ENCODE peak calls at places on chromosomes 12 and 14, in ten cellular contexts. L is uterus, U is heart right ventricle, G is hepatocyte, P is brain microvascular endothelial cell, S is lung, C is AG10803, F is cardiac fibroblast, R is transverse colon, A is fibroblast of the aortic adventitia. Z is an unnamed sample.

GRCh38 chr14:89425931-89426330 is 8.9 kb upstream of the FOXN3 start:
- DNase-seq in L (no peak), U (no peak), G (peak), P (peak), S (no peak), C (peak), F (peak), R (peak), A (peak), Z (peak)

GRCh38 chr12:34597548-34598351 is 575.5 kb downstream of the ALG10 start:
- DNase-seq in L (no peak), U (no peak), G (no peak), P (no peak), S (peak), C (no peak), F (no peak), R (peak), A (no peak), Z (no peak)

GRCh38 chr12:99128246-99128645 is 483.2 kb downstream of the APAF1 start:
- DNase-seq in L (no peak), U (no peak), G (no peak), P (no peak), S (no peak), C (no peak), F (no peak), R (no peak), A (no peak), Z (no peak)

GRCh38 chr12:101828463-101829196 is 2.1 kb downstream of the GNPTAB start:
- DNase-seq in L (no peak), U (no peak), G (no peak), P (no peak), S (no peak), C (no peak), F (no peak), R (no peak), A (no peak), Z (no peak)

GRCh38 chr12:114166360-114166759 is 200.2 kb upstream of the RBM19 start:
- DNase-seq in L (peak), U (peak), G (peak), P (no peak), S (no peak), C (peak), F (peak), R (no peak), A (peak), Z (peak)

GRCh38 chr14:66398437-66398836 is 87.7 kb upstream of the CCDC196 start:
- DNase-seq in L (no peak), U (no peak), G (no peak), P (no peak), S (no peak), C (no peak), F (no peak), R (no peak), A (no peak), Z (no peak)

GRCh38 chr12:501722-502447 is 42.1 kb downstream of the B4GALNT3 start:
- DNase-seq in L (no peak), U (no peak), G (no peak), P (no peak), S (no peak), C (no peak), F (no peak), R (no peak), A (no peak), Z (no peak)

GRCh38 chr12:113040722-113041168 is 15.8 kb upstream of the DTX1 start:
- DNase-seq in L (peak), U (peak), G (peak), P (peak), S (peak), C (peak), F (peak), R (peak), A (peak), Z (peak)

GRCh38 chr12:69984216-69984615 is 159.2 kb downstream of the MYRFL start:
- DNase-seq in L (no peak), U (no peak), G (no peak), P (no peak), S (no peak), C (peak), F (no peak), R (no peak), A (no peak), Z (no peak)

GRCh38 chr12:21502164-21502496 is 541 bp downstream of the GOLT1B start:
- DNase-seq in L (no peak), U (peak), G (peak), P (peak), S (no peak), C (peak), F (peak), R (peak), A (peak), Z (peak)

GRCh38 chr12:3122841-3123678 is 45.9 kb downstream of the TSPAN9 start:
- DNase-seq in L (peak), U (peak), G (no peak), P (peak), S (peak), C (peak), F (peak), R (no peak), A (peak), Z (peak)

DNA sequence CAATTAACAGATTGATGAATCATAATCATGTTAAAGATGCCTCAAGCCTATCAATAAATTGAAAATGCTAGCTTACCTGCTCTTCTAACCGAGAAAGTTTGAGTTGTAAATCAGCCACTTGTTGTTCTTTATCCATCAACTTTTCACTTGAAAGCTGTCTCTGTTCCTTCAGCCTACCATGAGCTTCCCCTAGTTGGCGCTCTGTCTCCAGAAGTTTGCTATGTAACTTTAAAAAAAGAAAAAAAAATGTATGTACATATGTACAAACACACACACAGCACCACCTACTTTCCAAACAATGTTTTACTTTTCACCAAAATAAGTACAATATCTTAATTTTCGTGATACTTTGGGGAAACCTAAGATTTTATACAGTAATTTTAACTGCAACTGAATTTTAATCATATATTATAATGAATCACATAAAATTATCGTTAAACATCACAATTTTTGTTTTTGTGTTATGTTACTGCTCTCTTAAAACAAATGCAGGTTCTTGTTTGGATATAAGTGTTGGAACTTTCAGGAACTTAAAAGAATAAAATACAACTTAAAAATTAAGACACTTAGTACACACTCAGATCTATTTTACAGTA is 101.2 kb downstream of the EEA1 start:
- DNase-seq in L (no peak), U (no peak), G (peak), P (peak), S (no peak), C (peak), F (peak), R (peak), A (peak), Z (peak)
- TF ChIP-seq CTCF in L (no peak), U (no peak), G (peak), P (peak), S (peak), C (peak), F (peak), R (peak), A (peak), Z (peak)

DNA sequence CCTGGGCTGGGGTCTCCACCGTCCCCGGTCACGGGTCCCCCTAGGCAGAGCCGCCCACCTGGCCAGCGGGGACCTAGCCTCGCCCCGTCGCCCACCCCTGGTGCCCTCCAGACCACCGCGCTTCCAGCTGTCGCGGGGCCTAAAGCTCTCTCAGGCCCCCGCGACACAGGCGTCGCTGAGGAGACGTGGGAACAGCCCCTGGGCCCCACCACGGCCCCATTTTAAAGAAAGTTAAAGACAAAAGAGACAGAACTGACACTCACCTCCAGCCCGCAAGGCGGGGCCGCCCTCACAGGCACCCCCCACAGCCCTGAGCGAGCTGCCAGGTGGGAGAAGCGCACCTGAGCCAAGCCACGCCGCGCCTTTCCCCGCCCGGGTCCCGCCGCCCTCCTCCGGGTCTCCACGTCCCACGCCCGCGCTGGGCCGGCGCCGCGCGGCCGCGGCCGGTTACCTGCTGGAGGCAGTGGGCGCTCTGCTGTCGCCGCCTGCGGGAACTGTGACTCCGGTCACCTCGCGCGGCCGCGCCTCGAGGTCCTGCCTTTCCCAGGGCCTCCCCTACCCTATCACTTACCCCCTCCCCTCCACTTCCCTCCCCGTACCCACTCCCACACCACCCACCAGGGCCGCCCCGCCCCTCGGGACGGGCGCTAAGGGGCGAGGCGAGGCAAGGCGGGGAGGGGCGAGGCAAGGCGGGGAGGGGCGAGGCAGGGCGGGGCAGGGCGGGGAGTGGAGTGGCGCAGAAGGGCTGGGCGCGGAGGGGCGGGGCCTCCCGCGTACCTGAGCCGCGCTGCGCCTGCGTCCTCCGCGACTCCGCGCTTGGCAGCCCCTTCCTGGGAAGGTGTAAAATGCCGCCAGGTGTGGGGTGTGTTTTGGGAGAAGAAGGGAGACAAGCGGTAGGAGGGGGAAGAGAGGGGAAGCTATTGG is 31.2 kb downstream of the TC2N start:
- DNase-seq in L (peak), U (peak), G (peak), P (no peak), S (peak), C (no peak), F (no peak), R (peak), A (no peak), Z (peak)
- H3K4me3 ChIP-seq in L (peak), U (peak), G (peak), P (no peak), S (peak), C (no peak), F (no peak), R (peak), A (peak), Z (peak)

GRCh38 chr12:121089031-121089812 is 43.5 kb upstream of the P2RX7 start:
- DNase-seq in L (peak), U (no peak), G (no peak), P (no peak), S (no peak), C (no peak), F (no peak), R (peak), A (no peak), Z (no peak)
- TF ChIP-seq CTCF in L (no peak), U (no peak), G (no peak), P (no peak), S (no peak), C (no peak), F (no peak), R (no peak), A (no peak), Z (no peak)

GRCh38 chr14:58281969-58282368 is 16.4 kb upstream of the ARID4A start:
- DNase-seq in L (no peak), U (no peak), G (no peak), P (no peak), S (no peak), C (no peak), F (no peak), R (no peak), A (no peak), Z (no peak)
- H3K4me3 ChIP-seq in L (no peak), U (no peak), G (no peak), P (no peak), S (no peak), C (no peak), F (no peak), R (no peak), A (no peak), Z (no peak)

DNA sequence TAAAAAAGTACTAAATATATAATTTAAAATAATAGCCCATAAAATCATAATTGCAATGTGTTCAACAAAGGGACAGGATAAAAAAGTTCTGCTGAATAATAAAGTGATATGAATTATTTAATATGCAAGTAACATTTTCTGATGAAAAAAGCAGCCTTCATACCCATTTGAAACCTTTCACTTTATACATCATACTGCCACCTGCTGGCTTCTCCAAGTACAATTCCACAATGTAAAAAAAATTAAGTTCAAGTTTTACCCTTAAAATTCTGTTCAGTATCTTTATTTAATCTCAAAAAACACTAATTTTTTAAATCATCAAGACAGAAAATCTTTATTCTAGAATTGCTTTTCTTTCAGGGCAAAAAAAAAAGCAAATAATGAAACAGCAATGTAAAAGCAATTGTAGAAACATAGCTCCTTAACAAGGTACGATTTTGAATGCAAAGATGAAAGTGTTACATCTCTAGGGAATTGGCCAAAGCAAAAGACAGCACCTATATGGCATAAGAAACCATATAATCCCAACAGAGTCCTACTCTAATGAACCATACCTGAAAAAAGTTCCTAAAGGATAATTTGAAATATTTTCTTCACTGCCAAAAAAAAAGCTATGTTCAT is 15.0 kb downstream of the MDM1 start:
- DNase-seq in L (peak), U (peak), G (peak), P (no peak), S (no peak), C (peak), F (peak), R (peak), A (peak), Z (peak)
- TF ChIP-seq CTCF in L (peak), U (peak), G (peak), P (peak), S (peak), C (peak), F (peak), R (peak), A (peak), Z (peak)

GRCh38 chr14:52789118-52789517 is 2.3 kb downstream of the GNPNAT1 start:
- DNase-seq in L (no peak), U (no peak), G (no peak), P (no peak), S (no peak), C (no peak), F (no peak), R (no peak), A (peak), Z (no peak)
- H3K4me3 ChIP-seq in L (no peak), U (no peak), G (no peak), P (peak), S (no peak), C (no peak), F (no peak), R (no peak), A (peak), Z (peak)

GRCh38 chr12:5567021-5567744 is 135.3 kb downstream of the NTF3 start:
- DNase-seq in L (no peak), U (peak), G (peak), P (no peak), S (no peak), C (no peak), F (no peak), R (no peak), A (no peak), Z (no peak)

GRCh38 chr12:5568325-5568981 is 136.5 kb downstream of the NTF3 start:
- DNase-seq in L (no peak), U (no peak), G (peak), P (no peak), S (no peak), C (no peak), F (no peak), R (no peak), A (no peak), Z (no peak)

GRCh38 chr12:5561843-5562242 is 129.9 kb downstream of the NTF3 start:
- DNase-seq in L (no peak), U (no peak), G (peak), P (no peak), S (no peak), C (no peak), F (no peak), R (no peak), A (no peak), Z (no peak)

GRCh38 chr12:5562581-5562980 is 130.7 kb downstream of the NTF3 start:
- DNase-seq in L (no peak), U (no peak), G (peak), P (no peak), S (no peak), C (no peak), F (no peak), R (no peak), A (no peak), Z (no peak)

GRCh38 chr12:5565933-5566632 is 134.2 kb downstream of the NTF3 start:
- DNase-seq in L (no peak), U (no peak), G (no peak), P (no peak), S (no peak), C (peak), F (no peak), R (no peak), A (no peak), Z (no peak)
- TF ChIP-seq CTCF in L (no peak), U (no peak), G (no peak), P (peak), S (no peak), C (peak), F (no peak), R (no peak), A (no peak), Z (no peak)